ENCODE peak calls at places on chromosome 18, in six cellular contexts. One of them, this sample, is unnamed. For H3K9me3, the result is how much of the 10 kb centered on the place peaks cover.

GRCh38 chr18:10114727-10115463 is 201.1 kb downstream of the VAPA start:
- DNase-seq in uterus: no peak
- DNase-seq in adrenal gland: no peak
- DNase-seq in breast epithelium: no peak
- DNase-seq in right atrium auricular region: no peak
- DNase-seq in cardiac muscle cell: no peak
- DNase-seq in this sample: no peak

GRCh38 chr18:2178036-2178435 is 393.3 kb downstream of the METTL4 start:
- DNase-seq in uterus: no peak
- DNase-seq in adrenal gland: no peak
- DNase-seq in breast epithelium: no peak
- DNase-seq in right atrium auricular region: no peak
- DNase-seq in cardiac muscle cell: no peak
- DNase-seq in this sample: no peak

GRCh38 chr18:7172611-7173010 is 55.0 kb upstream of the LAMA1 start:
- DNase-seq in uterus: no peak
- DNase-seq in adrenal gland: no peak
- DNase-seq in breast epithelium: no peak
- DNase-seq in right atrium auricular region: no peak
- DNase-seq in cardiac muscle cell: no peak
- DNase-seq in this sample: no peak

GRCh38 chr18:41761329-41762028 is 193.6 kb upstream of the PIK3C3 start:
- DNase-seq in uterus: no peak
- DNase-seq in adrenal gland: no peak
- DNase-seq in breast epithelium: no peak
- DNase-seq in right atrium auricular region: no peak
- DNase-seq in cardiac muscle cell: peak
- DNase-seq in this sample: no peak

GRCh38 chr18:23619388-23619873 is 33.1 kb upstream of the NPC1 start:
- DNase-seq in uterus: peak
- DNase-seq in adrenal gland: no peak
- DNase-seq in breast epithelium: no peak
- DNase-seq in right atrium auricular region: peak
- DNase-seq in cardiac muscle cell: peak
- DNase-seq in this sample: no peak

GRCh38 chr18:79853993-79854364 is 56.2 kb downstream of the KCNG2 start:
- DNase-seq in uterus: no peak
- DNase-seq in adrenal gland: no peak
- DNase-seq in breast epithelium: no peak
- DNase-seq in right atrium auricular region: no peak
- DNase-seq in cardiac muscle cell: no peak
- DNase-seq in this sample: no peak

GRCh38 chr18:41972067-41973000 is 17.3 kb downstream of the PIK3C3 start:
- DNase-seq in uterus: no peak
- DNase-seq in adrenal gland: no peak
- DNase-seq in breast epithelium: no peak
- DNase-seq in right atrium auricular region: no peak
- DNase-seq in cardiac muscle cell: peak
- DNase-seq in this sample: no peak

GRCh38 chr18:29226201-29226600 is 1049.3 kb upstream of the CDH2 start:
- DNase-seq in uterus: no peak
- DNase-seq in adrenal gland: no peak
- DNase-seq in breast epithelium: no peak
- DNase-seq in right atrium auricular region: no peak
- DNase-seq in cardiac muscle cell: peak
- DNase-seq in this sample: no peak

GRCh38 chr18:1480309-1480708 is 575.6 kb downstream of the ADCYAP1 start:
- DNase-seq in uterus: no peak
- DNase-seq in adrenal gland: no peak
- DNase-seq in breast epithelium: no peak
- DNase-seq in right atrium auricular region: no peak
- DNase-seq in cardiac muscle cell: no peak
- DNase-seq in this sample: no peak

GRCh38 chr18:53755914-53756606 is 468.4 kb downstream of the MBD2 start:
- DNase-seq in uterus: no peak
- DNase-seq in adrenal gland: no peak
- DNase-seq in breast epithelium: no peak
- DNase-seq in right atrium auricular region: no peak
- DNase-seq in cardiac muscle cell: no peak
- DNase-seq in this sample: no peak

GRCh38 chr18:12233378-12233777 is 20.8 kb upstream of the CIDEA start:
- DNase-seq in uterus: no peak
- DNase-seq in adrenal gland: no peak
- DNase-seq in breast epithelium: no peak
- DNase-seq in right atrium auricular region: no peak
- DNase-seq in cardiac muscle cell: peak
- DNase-seq in this sample: no peak

GRCh38 chr18:74063023-74063422 is 84.6 kb downstream of the FBXO15 start:
- DNase-seq in uterus: no peak
- DNase-seq in adrenal gland: no peak
- DNase-seq in breast epithelium: no peak
- DNase-seq in right atrium auricular region: no peak
- DNase-seq in cardiac muscle cell: no peak
- DNase-seq in this sample: no peak

GRCh38 chr18:54130177-54130576 is 94.3 kb downstream of the MBD2 start:
- DNase-seq in uterus: no peak
- DNase-seq in adrenal gland: no peak
- DNase-seq in breast epithelium: no peak
- DNase-seq in right atrium auricular region: no peak
- DNase-seq in cardiac muscle cell: no peak
- DNase-seq in this sample: no peak

GRCh38 chr18:78523850-78524249 is 455.8 kb upstream of the SALL3 start:
- DNase-seq in uterus: no peak
- DNase-seq in adrenal gland: no peak
- DNase-seq in breast epithelium: no peak
- DNase-seq in right atrium auricular region: no peak
- DNase-seq in cardiac muscle cell: no peak
- DNase-seq in this sample: no peak

GRCh38 chr18:80147037-80147417 is 38.0 kb downstream of the ADNP2 start:
- DNase-seq in uterus: no peak
- DNase-seq in adrenal gland: no peak
- DNase-seq in breast epithelium: no peak
- DNase-seq in right atrium auricular region: no peak
- DNase-seq in cardiac muscle cell: peak
- DNase-seq in this sample: no peak

GRCh38 chr18:9333441-9334350 is 877 bp upstream of the TWSG1 start:
- DNase-seq in uterus: peak
- DNase-seq in adrenal gland: peak
- DNase-seq in breast epithelium: no peak
- DNase-seq in right atrium auricular region: peak
- DNase-seq in cardiac muscle cell: no peak
- DNase-seq in this sample: no peak

GRCh38 chr18:42915240-42915791 is 200.2 kb downstream of the RIT2 start:
- DNase-seq in uterus: no peak
- DNase-seq in adrenal gland: no peak
- DNase-seq in breast epithelium: no peak
- DNase-seq in right atrium auricular region: no peak
- DNase-seq in cardiac muscle cell: no peak
- DNase-seq in this sample: no peak

GRCh38 chr18:23169683-23170082 is 34.4 kb downstream of the CABLES1 start:
- DNase-seq in uterus: no peak
- DNase-seq in adrenal gland: no peak
- DNase-seq in breast epithelium: no peak
- DNase-seq in right atrium auricular region: no peak
- DNase-seq in cardiac muscle cell: no peak
- DNase-seq in this sample: no peak

GRCh38 chr18:36772339-36772738 is 56.5 kb downstream of the TPGS2 start:
- DNase-seq in uterus: no peak
- DNase-seq in adrenal gland: no peak
- DNase-seq in breast epithelium: no peak
- DNase-seq in right atrium auricular region: no peak
- DNase-seq in cardiac muscle cell: no peak
- DNase-seq in this sample: no peak

GRCh38 chr18:57921708-57922107 is 118.6 kb upstream of the ATP8B1 start:
- DNase-seq in uterus: no peak
- DNase-seq in adrenal gland: no peak
- DNase-seq in breast epithelium: no peak
- DNase-seq in right atrium auricular region: no peak
- DNase-seq in cardiac muscle cell: peak
- DNase-seq in this sample: no peak

GRCh38 chr18:57523171-57523956 is 63.1 kb downstream of the FECH start:
- DNase-seq in uterus: no peak
- DNase-seq in adrenal gland: no peak
- DNase-seq in breast epithelium: no peak
- DNase-seq in right atrium auricular region: no peak
- DNase-seq in cardiac muscle cell: no peak
- DNase-seq in this sample: no peak

GRCh38 chr18:79875931-79876461 is 75.5 kb downstream of the SLC66A2 start:
- DNase-seq in uterus: no peak
- DNase-seq in adrenal gland: peak
- DNase-seq in breast epithelium: no peak
- DNase-seq in right atrium auricular region: peak
- DNase-seq in cardiac muscle cell: no peak
- DNase-seq in this sample: no peak

GRCh38 chr18:24322594-24323136 is 75.0 kb downstream of the OSBPL1A start:
- DNase-seq in uterus: no peak
- DNase-seq in adrenal gland: no peak
- DNase-seq in breast epithelium: no peak
- DNase-seq in right atrium auricular region: no peak
- DNase-seq in cardiac muscle cell: peak
- DNase-seq in this sample: no peak

DNA sequence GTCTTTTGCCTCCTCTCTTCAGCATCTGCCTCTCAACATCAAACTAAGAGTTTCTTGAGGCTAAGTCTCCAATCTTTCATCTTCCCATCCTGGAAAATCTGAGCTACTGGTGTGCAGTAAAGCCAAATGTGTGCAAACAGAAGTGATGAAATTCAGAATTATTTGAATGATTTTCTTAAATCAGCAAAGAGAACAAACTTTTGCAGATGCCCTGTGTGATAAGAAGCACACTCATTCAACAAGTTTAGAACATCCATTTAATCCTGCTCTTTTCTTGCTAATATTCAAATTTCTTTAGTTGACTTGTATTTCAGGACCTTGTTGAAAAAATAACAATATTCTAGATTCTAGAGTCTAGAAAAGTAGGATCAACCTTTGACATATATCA is 1374.9 kb upstream of the CELF4 start:
- DNase-seq in uterus: no peak
- DNase-seq in adrenal gland: no peak
- DNase-seq in breast epithelium: no peak
- DNase-seq in right atrium auricular region: no peak
- DNase-seq in cardiac muscle cell: no peak
- DNase-seq in this sample: no peak
- H3K27ac ChIP-seq in uterus: no peak
- H3K27ac ChIP-seq in adrenal gland: no peak
- H3K27ac ChIP-seq in breast epithelium: no peak
- H3K27ac ChIP-seq in right atrium auricular region: no peak
- H3K27ac ChIP-seq in cardiac muscle cell: no peak
- H3K27ac ChIP-seq in this sample: peak

DNA sequence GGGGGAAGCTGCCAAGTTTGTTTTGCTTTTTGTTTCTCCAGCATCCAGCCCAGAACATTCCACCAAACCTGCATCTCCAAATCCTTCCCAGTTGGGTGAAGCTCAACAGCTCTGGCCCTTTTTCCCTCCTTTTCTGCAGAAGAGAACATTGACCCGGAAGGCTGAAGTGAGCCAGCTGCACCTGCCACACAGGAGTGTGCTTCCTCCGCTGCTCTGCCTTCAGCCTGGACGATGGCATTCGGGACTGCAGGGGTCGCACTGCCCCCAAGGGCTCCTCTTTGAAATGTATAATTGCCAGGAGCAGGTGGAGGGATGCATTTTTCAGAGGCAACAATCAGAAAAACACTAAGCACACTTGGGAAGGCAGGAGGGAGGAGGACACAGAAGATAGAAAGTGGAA is 41.8 kb downstream of the ST8SIA5 start:
- DNase-seq in uterus: no peak
- DNase-seq in adrenal gland: no peak
- DNase-seq in breast epithelium: no peak
- DNase-seq in right atrium auricular region: no peak
- DNase-seq in cardiac muscle cell: no peak
- DNase-seq in this sample: no peak
- TF ChIP-seq CTCF in uterus: no peak
- TF ChIP-seq CTCF in adrenal gland: no peak
- TF ChIP-seq CTCF in breast epithelium: no peak
- TF ChIP-seq CTCF in right atrium auricular region: no peak
- TF ChIP-seq CTCF in cardiac muscle cell: no peak
- TF ChIP-seq CTCF in this sample: no peak

GRCh38 chr18:62938006-62938405 is 222.7 kb downstream of the PHLPP1 start:
- DNase-seq in uterus: no peak
- DNase-seq in adrenal gland: no peak
- DNase-seq in breast epithelium: no peak
- DNase-seq in right atrium auricular region: no peak
- DNase-seq in cardiac muscle cell: peak
- DNase-seq in this sample: no peak

GRCh38 chr18:62937065-62937464 is 221.7 kb downstream of the PHLPP1 start:
- DNase-seq in uterus: no peak
- DNase-seq in adrenal gland: no peak
- DNase-seq in breast epithelium: no peak
- DNase-seq in right atrium auricular region: no peak
- DNase-seq in cardiac muscle cell: peak
- DNase-seq in this sample: no peak

GRCh38 chr18:62935994-62936393 is 220.7 kb downstream of the PHLPP1 start:
- DNase-seq in uterus: no peak
- DNase-seq in adrenal gland: no peak
- DNase-seq in breast epithelium: no peak
- DNase-seq in right atrium auricular region: no peak
- DNase-seq in cardiac muscle cell: no peak
- DNase-seq in this sample: no peak

GRCh38 chr18:62928316-62928715 is 213.0 kb downstream of the PHLPP1 start:
- DNase-seq in uterus: no peak
- DNase-seq in adrenal gland: no peak
- DNase-seq in breast epithelium: no peak
- DNase-seq in right atrium auricular region: no peak
- DNase-seq in cardiac muscle cell: peak
- DNase-seq in this sample: no peak

GRCh38 chr18:62933261-62933887 is 218.0 kb downstream of the PHLPP1 start:
- DNase-seq in uterus: no peak
- DNase-seq in adrenal gland: no peak
- DNase-seq in breast epithelium: no peak
- DNase-seq in right atrium auricular region: no peak
- DNase-seq in cardiac muscle cell: no peak
- DNase-seq in this sample: no peak
- H3K9me3 ChIP-seq in uterus: under half
- H3K9me3 ChIP-seq in adrenal gland: under half
- H3K9me3 ChIP-seq in breast epithelium: under half
- H3K9me3 ChIP-seq in right atrium auricular region: under half
- H3K9me3 ChIP-seq in cardiac muscle cell: under half
- H3K9me3 ChIP-seq in this sample: under half

DNA sequence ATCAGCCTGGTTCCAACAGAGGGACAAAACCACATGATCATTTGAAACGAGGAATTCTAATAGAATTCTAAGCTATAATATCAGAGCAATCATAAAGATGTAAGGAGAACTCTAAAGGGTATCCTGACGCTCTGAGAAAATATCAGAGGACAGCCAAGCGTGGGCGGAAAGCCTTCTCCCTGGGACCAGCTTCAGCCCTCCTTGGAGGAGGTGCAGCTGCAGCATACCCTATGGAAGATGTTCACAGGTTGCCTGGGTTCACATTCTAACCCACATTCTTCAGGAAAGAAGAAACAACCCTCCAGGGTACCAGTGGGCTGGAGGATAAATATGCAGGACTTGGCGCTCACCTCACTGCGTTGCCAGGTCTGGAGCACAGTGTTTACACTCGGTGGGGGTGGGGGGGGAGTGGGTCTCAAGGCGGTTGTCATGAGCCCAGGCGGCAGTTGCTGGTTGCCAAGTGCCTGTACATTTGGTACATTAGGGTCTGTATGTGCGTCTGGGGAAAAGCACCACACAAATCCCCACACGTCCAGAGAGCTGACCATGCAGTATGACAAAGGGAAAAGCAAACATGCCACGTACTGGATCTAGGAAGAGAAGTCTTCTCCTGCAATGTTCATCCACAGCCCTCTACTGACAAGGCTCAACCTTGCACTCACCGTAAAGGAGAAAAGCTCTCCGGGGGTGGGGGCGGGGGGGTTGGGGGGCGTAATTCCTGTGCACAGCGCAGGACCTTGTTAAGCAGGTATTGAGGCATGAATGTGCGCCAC is 80.5 kb downstream of the CDH19 start:
- DNase-seq in uterus: no peak
- DNase-seq in adrenal gland: no peak
- DNase-seq in breast epithelium: no peak
- DNase-seq in right atrium auricular region: no peak
- DNase-seq in cardiac muscle cell: no peak
- DNase-seq in this sample: no peak
- H3K27ac ChIP-seq in uterus: no peak
- H3K27ac ChIP-seq in adrenal gland: no peak
- H3K27ac ChIP-seq in breast epithelium: no peak
- H3K27ac ChIP-seq in right atrium auricular region: no peak
- H3K27ac ChIP-seq in cardiac muscle cell: no peak
- H3K27ac ChIP-seq in this sample: no peak